ENCODE peak calls at places on chromosomes 12 and 14, in five cellular contexts. One of them, this sample, is unnamed.
A peak's percentile ranks its signal among the peaks of the same experiment; 100 is the strongest.

GRCh38 chr12:87930033-87930432 is 99.2 kb downstream of the C12orf50 start:
- DNase-seq in A172: peak; percentile 51
- DNase-seq in GOT3: no peak
- DNase-seq in GM03348: peak; percentile 30
- DNase-seq in astrocyte of the hippocampus: peak; percentile 55
- DNase-seq in this sample: no peak

GRCh38 chr14:68672609-68673285 is 120.1 kb downstream of the ZFP36L1 start:
- DNase-seq in A172: no peak
- DNase-seq in GOT3: no peak
- DNase-seq in GM03348: no peak
- DNase-seq in astrocyte of the hippocampus: no peak
- DNase-seq in this sample: no peak

GRCh38 chr14:96383445-96383844 is 8.5 kb upstream of the AK7 start:
- DNase-seq in A172: no peak
- DNase-seq in GOT3: no peak
- DNase-seq in GM03348: no peak
- DNase-seq in astrocyte of the hippocampus: no peak
- DNase-seq in this sample: no peak

GRCh38 chr14:102491366-102491765 is 18.2 kb downstream of the ANKRD9 start:
- DNase-seq in A172: no peak
- DNase-seq in GOT3: no peak
- DNase-seq in GM03348: no peak
- DNase-seq in astrocyte of the hippocampus: no peak
- DNase-seq in this sample: no peak

GRCh38 chr12:113422030-113422900 is at the start of gene SDSL:
- DNase-seq in A172: peak; percentile 97
- DNase-seq in GOT3: peak; percentile 28
- DNase-seq in GM03348: peak; percentile 87
- DNase-seq in astrocyte of the hippocampus: peak; percentile 89
- DNase-seq in this sample: peak; percentile 84

GRCh38 chr12:114384746-114385145 is 21.2 kb downstream of the TBX5 start:
- DNase-seq in A172: no peak
- DNase-seq in GOT3: no peak
- DNase-seq in GM03348: peak; percentile 63
- DNase-seq in astrocyte of the hippocampus: no peak
- DNase-seq in this sample: no peak

GRCh38 chr14:70018713-70019201 is 139.5 kb downstream of the SMOC1 start:
- DNase-seq in A172: no peak
- DNase-seq in GOT3: no peak
- DNase-seq in GM03348: peak; percentile 43
- DNase-seq in astrocyte of the hippocampus: no peak
- DNase-seq in this sample: no peak

GRCh38 chr12:64222011-64222765 is at the start of gene KICS2:
- DNase-seq in A172: peak; percentile 79
- DNase-seq in GOT3: peak; percentile 100
- DNase-seq in GM03348: peak; percentile 99
- DNase-seq in astrocyte of the hippocampus: peak; percentile 98
- DNase-seq in this sample: peak; percentile 96

GRCh38 chr12:111754671-111755070 is 12.1 kb upstream of the ALDH2 start:
- DNase-seq in A172: no peak
- DNase-seq in GOT3: no peak
- DNase-seq in GM03348: no peak
- DNase-seq in astrocyte of the hippocampus: no peak
- DNase-seq in this sample: no peak

GRCh38 chr12:2513141-2514037 is 281.4 kb upstream of the FKBP4 start:
- DNase-seq in A172: no peak
- DNase-seq in GOT3: no peak
- DNase-seq in GM03348: no peak
- DNase-seq in astrocyte of the hippocampus: no peak
- DNase-seq in this sample: no peak

GRCh38 chr12:22687677-22688076 is 62.7 kb downstream of the ETNK1 start:
- DNase-seq in A172: peak; percentile 48
- DNase-seq in GOT3: no peak
- DNase-seq in GM03348: peak; percentile 48
- DNase-seq in astrocyte of the hippocampus: peak; percentile 78
- DNase-seq in this sample: no peak

GRCh38 chr14:24839617-24840203 is 205.7 kb upstream of the GZMB start:
- DNase-seq in A172: no peak
- DNase-seq in GOT3: no peak
- DNase-seq in GM03348: no peak
- DNase-seq in astrocyte of the hippocampus: no peak
- DNase-seq in this sample: no peak

GRCh38 chr12:3362751-3363150 is 128.3 kb upstream of the PRMT8 start:
- DNase-seq in A172: no peak
- DNase-seq in GOT3: no peak
- DNase-seq in GM03348: no peak
- DNase-seq in astrocyte of the hippocampus: no peak
- DNase-seq in this sample: peak; percentile 30

GRCh38 chr12:14995583-14996425 is 23.0 kb downstream of the PDE6H start:
- DNase-seq in A172: peak; percentile 60
- DNase-seq in GOT3: no peak
- DNase-seq in GM03348: peak; percentile 41
- DNase-seq in astrocyte of the hippocampus: peak; percentile 65
- DNase-seq in this sample: no peak

GRCh38 chr14:21084988-21085853 is 13.2 kb downstream of the ZNF219 start:
- DNase-seq in A172: peak; percentile 38
- DNase-seq in GOT3: no peak
- DNase-seq in GM03348: peak; percentile 69
- DNase-seq in astrocyte of the hippocampus: peak; percentile 69
- DNase-seq in this sample: no peak

GRCh38 chr14:60346706-60347105 is 97.7 kb downstream of the PPM1A start:
- DNase-seq in A172: no peak
- DNase-seq in GOT3: no peak
- DNase-seq in GM03348: no peak
- DNase-seq in astrocyte of the hippocampus: no peak
- DNase-seq in this sample: no peak

GRCh38 chr14:95290769-95291440 is 28.8 kb downstream of the CLMN start:
- DNase-seq in A172: no peak
- DNase-seq in GOT3: no peak
- DNase-seq in GM03348: no peak
- DNase-seq in astrocyte of the hippocampus: no peak
- DNase-seq in this sample: no peak

GRCh38 chr12:55931780-55932545 is 1.0 kb downstream of the DGKA start:
- DNase-seq in A172: no peak
- DNase-seq in GOT3: no peak
- DNase-seq in GM03348: peak; percentile 87
- DNase-seq in astrocyte of the hippocampus: peak; percentile 78
- DNase-seq in this sample: peak; percentile 84

GRCh38 chr12:132557969-132558856 is 52.2 kb downstream of the LRCOL1 start:
- DNase-seq in A172: no peak
- DNase-seq in GOT3: no peak
- DNase-seq in GM03348: no peak
- DNase-seq in astrocyte of the hippocampus: no peak
- DNase-seq in this sample: no peak

GRCh38 chr14:77318006-77318553 is 2.6 kb downstream of the POMT2 start:
- DNase-seq in A172: no peak
- DNase-seq in GOT3: no peak
- DNase-seq in GM03348: no peak
- DNase-seq in astrocyte of the hippocampus: no peak
- DNase-seq in this sample: no peak

GRCh38 chr14:90439874-90440442 is 43.1 kb downstream of the CALM1 start:
- DNase-seq in A172: peak; percentile 38
- DNase-seq in GOT3: no peak
- DNase-seq in GM03348: no peak
- DNase-seq in astrocyte of the hippocampus: peak; percentile 29
- DNase-seq in this sample: no peak

GRCh38 chr14:72608391-72609204 is 285.3 kb downstream of the DPF3 start:
- DNase-seq in A172: peak; percentile 97
- DNase-seq in GOT3: peak; percentile 28
- DNase-seq in GM03348: peak; percentile 92
- DNase-seq in astrocyte of the hippocampus: peak; percentile 92
- DNase-seq in this sample: peak; percentile 42

GRCh38 chr14:34782031-34782430 is 67.6 kb upstream of the CFL2 start:
- DNase-seq in A172: no peak
- DNase-seq in GOT3: no peak
- DNase-seq in GM03348: no peak
- DNase-seq in astrocyte of the hippocampus: no peak
- DNase-seq in this sample: no peak

GRCh38 chr12:131702573-131702877 is 8.4 kb upstream of the SFSWAP start:
- DNase-seq in A172: no peak
- DNase-seq in GOT3: no peak
- DNase-seq in GM03348: no peak
- DNase-seq in astrocyte of the hippocampus: no peak
- DNase-seq in this sample: no peak

GRCh38 chr12:21678959-21679358 is 21.3 kb upstream of the LDHB start:
- DNase-seq in A172: no peak
- DNase-seq in GOT3: no peak
- DNase-seq in GM03348: no peak
- DNase-seq in astrocyte of the hippocampus: no peak
- DNase-seq in this sample: no peak

GRCh38 chr14:100222219-100223093 is 16.5 kb upstream of the YY1 start:
- DNase-seq in A172: no peak
- DNase-seq in GOT3: no peak
- DNase-seq in GM03348: no peak
- DNase-seq in astrocyte of the hippocampus: no peak
- DNase-seq in this sample: no peak

GRCh38 chr12:45732250-45732649 is 2.7 kb downstream of the ARID2 start:
- DNase-seq in A172: peak; percentile 16
- DNase-seq in GOT3: no peak
- DNase-seq in GM03348: no peak
- DNase-seq in astrocyte of the hippocampus: peak; percentile 34
- DNase-seq in this sample: no peak

GRCh38 chr12:122081108-122081696 is 2.6 kb downstream of the MLXIP start:
- DNase-seq in A172: no peak
- DNase-seq in GOT3: no peak
- DNase-seq in GM03348: peak; percentile 36
- DNase-seq in astrocyte of the hippocampus: peak; percentile 36
- DNase-seq in this sample: no peak

GRCh38 chr14:85387181-85387580 is 142.8 kb upstream of the FLRT2 start:
- DNase-seq in A172: no peak
- DNase-seq in GOT3: no peak
- DNase-seq in GM03348: no peak
- DNase-seq in astrocyte of the hippocampus: no peak
- DNase-seq in this sample: no peak

GRCh38 chr14:74504874-74505617 is 11.5 kb downstream of the ISCA2 start:
- DNase-seq in A172: no peak
- DNase-seq in GOT3: no peak
- DNase-seq in GM03348: no peak
- DNase-seq in astrocyte of the hippocampus: no peak
- DNase-seq in this sample: no peak

GRCh38 chr14:104445832-104446381 is 133.7 kb upstream of the C14orf180 start:
- DNase-seq in A172: no peak
- DNase-seq in GOT3: no peak
- DNase-seq in GM03348: no peak
- DNase-seq in astrocyte of the hippocampus: no peak
- DNase-seq in this sample: peak; percentile 35

GRCh38 chr12:10031771-10032175 is 1.3 kb downstream of the CLEC9A start:
- DNase-seq in A172: peak; percentile 85
- DNase-seq in GOT3: no peak
- DNase-seq in GM03348: peak; percentile 73
- DNase-seq in astrocyte of the hippocampus: peak; percentile 82
- DNase-seq in this sample: no peak

GRCh38 chr14:39492267-39492666 is 60.0 kb upstream of the FBXO33 start:
- DNase-seq in A172: peak; percentile 78
- DNase-seq in GOT3: no peak
- DNase-seq in GM03348: peak; percentile 49
- DNase-seq in astrocyte of the hippocampus: peak; percentile 91
- DNase-seq in this sample: no peak

GRCh38 chr12:116916714-116917114 is 6.0 kb downstream of the FBXW8 start:
- DNase-seq in A172: peak; percentile 90
- DNase-seq in GOT3: no peak
- DNase-seq in GM03348: peak; percentile 52
- DNase-seq in astrocyte of the hippocampus: peak; percentile 78
- DNase-seq in this sample: no peak

GRCh38 chr14:71536927-71537772 is 395.1 kb upstream of the RGS6 start:
- DNase-seq in A172: no peak
- DNase-seq in GOT3: no peak
- DNase-seq in GM03348: no peak
- DNase-seq in astrocyte of the hippocampus: no peak
- DNase-seq in this sample: no peak

GRCh38 chr12:82682851-82683261 is 3.9 kb upstream of the TMTC2 start:
- DNase-seq in A172: no peak
- DNase-seq in GOT3: no peak
- DNase-seq in GM03348: peak; percentile 17
- DNase-seq in astrocyte of the hippocampus: no peak
- DNase-seq in this sample: no peak